ENCODE peak calls at places on chromosomes 4 and X, in seven cellular contexts. X is mammary epithelial cell; B is aorta; K is PC-9; T is CD4-positive, CD25-positive, alpha-beta regulatory T cell; A is uterus; Z is bronchial epithelial cell. I is an unnamed sample. For H3K36me3, the result is how much of the 10 kb centered on the place peaks cover.

GRCh38 chrX:11188664-11189063 is 77.5 kb downstream of the HCCS start:
- DNase-seq in X (peak), B (no peak), K (no peak), T (no peak), A (no peak), Z (peak), I (no peak)

GRCh38 chr4:4333265-4333706 is 43.2 kb downstream of the ZBTB49 start:
- DNase-seq in X (peak), B (no peak), K (peak), T (no peak), A (no peak), Z (no peak), I (peak)

GRCh38 chrX:68146054-68146453 is 287.2 kb downstream of the OPHN1 start:
- DNase-seq in X (peak), B (no peak), K (no peak), T (no peak), A (no peak), Z (peak), I (no peak)

GRCh38 chrX:153669901-153670731 is 3.5 kb downstream of the PNCK start:
- DNase-seq in X (no peak), B (no peak), K (no peak), T (no peak), A (no peak), Z (no peak), I (peak)

GRCh38 chrX:37796805-37797204 is 16.9 kb downstream of the CYBB start:
- DNase-seq in X (no peak), B (peak), K (no peak), T (no peak), A (no peak), Z (no peak), I (no peak)

GRCh38 chrX:24799078-24799477 is 105.4 kb downstream of the POLA1 start:
- DNase-seq in X (no peak), B (no peak), K (no peak), T (no peak), A (no peak), Z (no peak), I (no peak)

GRCh38 chrX:19225906-19226305 is 103.6 kb upstream of the ADGRG2 start:
- DNase-seq in X (no peak), B (no peak), K (peak), T (no peak), A (no peak), Z (peak), I (no peak)

GRCh38 chrX:52574416-52575275 is 57.8 kb upstream of the XAGE1B start:
- DNase-seq in X (peak), B (no peak), K (peak), T (peak), A (no peak), Z (peak), I (no peak)

GRCh38 chr4:187167126-187167525 is 443.5 kb upstream of the FAT1 start:
- DNase-seq in X (no peak), B (no peak), K (no peak), T (no peak), A (no peak), Z (no peak), I (no peak)

GRCh38 chr4:8247047-8247930 is 22.3 kb upstream of the HTRA3 start:
- DNase-seq in X (no peak), B (peak), K (no peak), T (no peak), A (no peak), Z (no peak), I (peak)

GRCh38 chrX:13001961-13002671 is 27.2 kb downstream of the TMSB4X start:
- DNase-seq in X (peak), B (no peak), K (no peak), T (no peak), A (no peak), Z (peak), I (no peak)

GRCh38 chrX:134734343-134735001 is 76.2 kb upstream of the PLAC1 start:
- DNase-seq in X (no peak), B (no peak), K (no peak), T (no peak), A (peak), Z (no peak), I (no peak)

GRCh38 chr4:183729430-183730328 is 70.6 kb downstream of the TRAPPC11 start:
- DNase-seq in X (peak), B (no peak), K (peak), T (no peak), A (no peak), Z (peak), I (no peak)

GRCh38 chr4:60648774-60649173 is 551.4 kb upstream of the ADGRL3 start:
- DNase-seq in X (peak), B (no peak), K (no peak), T (no peak), A (no peak), Z (peak), I (no peak)

GRCh38 chr4:53015681-53016080 is 153.6 kb downstream of the RASL11B start:
- DNase-seq in X (no peak), B (no peak), K (no peak), T (no peak), A (peak), Z (peak), I (no peak)

GRCh38 chrX:109709129-109709631 is 23.9 kb downstream of the ACSL4 start:
- DNase-seq in X (peak), B (no peak), K (peak), T (peak), A (no peak), Z (peak), I (no peak)

GRCh38 chr4:151014521-151015457 is at the start of gene LRBA:
- DNase-seq in X (peak), B (peak), K (peak), T (peak), A (peak), Z (peak), I (peak)

GRCh38 chr4:40506066-40506465 is 123.6 kb downstream of the RBM47 start:
- DNase-seq in X (no peak), B (no peak), K (no peak), T (no peak), A (no peak), Z (peak), I (no peak)

GRCh38 chr4:43089730-43090129 is 197.2 kb downstream of the GRXCR1 start:
- DNase-seq in X (peak), B (peak), K (no peak), T (no peak), A (no peak), Z (peak), I (no peak)

GRCh38 chr4:82823062-82823461 is 24.5 kb upstream of the SCD5 start:
- DNase-seq in X (no peak), B (no peak), K (no peak), T (no peak), A (no peak), Z (peak), I (no peak)

GRCh38 chr4:82820689-82821088 is 22.1 kb upstream of the SCD5 start:
- DNase-seq in X (no peak), B (no peak), K (no peak), T (no peak), A (no peak), Z (no peak), I (no peak)

GRCh38 chr4:82825425-82825824 is 26.8 kb upstream of the SCD5 start:
- DNase-seq in X (no peak), B (no peak), K (no peak), T (no peak), A (no peak), Z (no peak), I (no peak)
- H3K36me3 ChIP-seq in X (half or more), B (under half), K (under half), T (half or more), A (under half), Z (under half), I (under half)

DNA sequence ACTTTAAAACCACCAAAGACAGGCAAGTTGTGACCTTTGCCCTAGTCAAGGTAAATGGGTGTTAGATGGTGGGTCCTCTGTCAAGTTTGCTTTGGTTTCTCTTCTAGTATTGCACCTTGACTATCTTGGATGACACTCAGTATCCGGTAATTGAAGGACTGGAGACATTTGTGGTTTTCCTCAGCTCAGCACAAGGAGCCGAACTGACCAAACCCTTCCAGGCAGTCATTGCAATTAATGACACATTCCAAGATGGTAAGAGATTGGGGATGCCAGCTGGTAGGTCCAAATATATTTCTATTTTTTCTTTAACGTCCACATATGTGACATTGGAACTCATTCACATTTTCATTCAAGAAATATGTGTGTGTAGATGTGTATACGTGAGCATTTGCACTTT is 69.3 kb upstream of the ANXA3 start:
- DNase-seq in X (no peak), B (no peak), K (no peak), T (no peak), A (no peak), Z (no peak), I (no peak)
- H3K36me3 ChIP-seq in X (under half), B (under half), K (under half), T (under half), A (under half), Z (under half), I (under half)

DNA sequence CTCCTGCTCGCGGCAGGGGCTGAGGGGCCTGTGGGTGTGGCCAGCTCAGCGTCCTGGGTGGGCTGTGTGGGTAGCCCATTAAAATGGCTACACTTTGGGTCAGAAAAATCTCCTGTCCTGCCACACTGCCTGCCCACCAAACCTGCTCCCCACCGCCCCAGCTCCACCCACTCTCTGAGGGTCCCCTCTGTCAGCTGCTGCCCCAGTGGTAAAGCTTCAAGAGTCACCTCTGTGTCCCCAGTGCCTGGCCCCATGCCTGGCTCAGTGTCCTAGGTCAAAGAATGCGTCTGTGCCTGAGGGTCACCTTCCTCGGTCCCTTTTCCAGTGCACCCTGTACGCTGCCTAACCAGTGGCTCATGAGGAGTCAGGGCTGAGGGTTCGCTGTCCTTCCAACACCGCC is 24.9 kb upstream of the TADA2B start:
- DNase-seq in X (no peak), B (peak), K (no peak), T (no peak), A (no peak), Z (no peak), I (no peak)
- H3K36me3 ChIP-seq in X (under half), B (under half), K (under half), T (half or more), A (under half), Z (under half), I (under half)

DNA sequence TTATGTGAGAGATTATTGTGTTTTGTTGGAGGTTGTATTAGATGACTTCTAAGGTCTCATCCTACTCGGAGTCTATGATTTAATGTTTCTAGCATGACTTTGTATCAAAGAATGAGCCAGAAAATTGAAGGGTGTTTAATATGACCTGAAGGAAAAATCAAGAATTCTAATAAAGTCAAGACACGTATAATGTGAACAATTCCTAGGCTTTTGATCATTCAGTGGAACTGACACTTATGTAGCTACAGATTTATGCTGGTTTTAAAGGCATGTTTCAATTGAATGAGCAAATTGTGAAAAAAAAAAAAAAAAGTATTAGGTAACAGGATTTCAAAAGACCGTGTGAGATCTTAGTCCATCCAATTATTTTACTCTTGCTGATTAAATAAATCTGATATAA is 64.9 kb downstream of the GRID2 start:
- DNase-seq in X (no peak), B (no peak), K (no peak), T (no peak), A (no peak), Z (no peak), I (no peak)
- H3K36me3 ChIP-seq in X (under half), B (under half), K (under half), T (under half), A (under half), Z (under half), I (under half)

GRCh38 chrX:9861711-9862110 is 75.5 kb downstream of the SHROOM2 start:
- DNase-seq in X (no peak), B (no peak), K (no peak), T (no peak), A (no peak), Z (no peak), I (no peak)

GRCh38 chrX:9862525-9862924 is 76.3 kb downstream of the SHROOM2 start:
- DNase-seq in X (no peak), B (no peak), K (peak), T (no peak), A (no peak), Z (no peak), I (no peak)

GRCh38 chrX:9859711-9860555 is 73.7 kb downstream of the SHROOM2 start:
- DNase-seq in X (no peak), B (no peak), K (no peak), T (no peak), A (no peak), Z (peak), I (no peak)

GRCh38 chrX:9862953-9863352 is 76.7 kb downstream of the SHROOM2 start:
- DNase-seq in X (no peak), B (no peak), K (no peak), T (no peak), A (no peak), Z (no peak), I (no peak)

DNA sequence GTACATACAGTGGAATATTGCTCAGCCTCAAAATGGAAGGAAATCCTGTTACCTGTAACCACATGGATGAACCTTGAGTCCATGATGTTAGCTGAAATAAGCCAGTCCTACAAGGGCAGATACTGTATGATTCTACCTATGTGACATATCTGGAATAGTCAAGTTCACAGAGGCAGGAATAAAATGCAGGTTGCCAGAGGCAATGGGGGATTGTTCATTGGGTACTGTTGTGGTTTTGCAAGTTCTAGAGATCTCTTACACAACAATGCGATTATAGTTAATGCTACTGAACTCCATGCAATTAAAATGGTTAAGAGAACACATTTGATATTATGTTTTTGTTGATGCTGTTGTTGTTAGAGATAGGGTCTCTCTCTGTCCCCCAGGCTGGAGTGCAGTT is 74.6 kb downstream of the SHROOM2 start:
- DNase-seq in X (peak), B (no peak), K (no peak), T (no peak), A (no peak), Z (peak), I (no peak)
- H3K36me3 ChIP-seq in X (under half), B (under half), K (under half), T (under half), A (under half), Z (under half), I (under half)

DNA sequence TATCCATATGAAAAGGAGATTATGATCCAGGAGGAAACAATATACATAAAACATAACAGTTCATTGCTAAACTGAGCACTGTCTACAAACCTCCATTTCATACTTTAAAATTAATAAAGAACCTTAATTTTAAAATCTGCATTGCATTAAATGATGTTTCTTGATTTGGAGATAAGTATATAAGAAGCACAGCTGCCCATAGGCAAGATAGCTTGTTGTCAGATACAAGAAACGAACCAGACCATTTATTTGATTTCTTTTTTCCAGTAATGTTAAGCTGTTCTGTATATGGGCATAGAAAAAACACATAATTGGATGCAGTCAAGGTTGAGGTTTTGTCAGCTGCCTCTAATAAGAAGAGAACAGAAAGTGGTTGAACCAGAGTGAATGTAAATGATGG is 6.4 kb downstream of the GUF1 start:
- DNase-seq in X (no peak), B (no peak), K (no peak), T (no peak), A (no peak), Z (no peak), I (no peak)
- H3K36me3 ChIP-seq in X (under half), B (under half), K (under half), T (half or more), A (under half), Z (under half), I (under half)

GRCh38 chr4:1989533-1990347 is 19.0 kb downstream of the NELFA start:
- DNase-seq in X (no peak), B (no peak), K (no peak), T (no peak), A (no peak), Z (no peak), I (no peak)
- H3K36me3 ChIP-seq in X (under half), B (under half), K (under half), T (under half), A (under half), Z (under half), I (under half)

GRCh38 chr4:169000315-169000714 is 9.7 kb downstream of the CBR4 start:
- DNase-seq in X (no peak), B (no peak), K (no peak), T (no peak), A (no peak), Z (no peak), I (no peak)

GRCh38 chr4:168999836-169000235 is 10.2 kb downstream of the CBR4 start:
- DNase-seq in X (no peak), B (no peak), K (no peak), T (no peak), A (no peak), Z (peak), I (no peak)

GRCh38 chr4:168995537-168996295 is 14.3 kb downstream of the CBR4 start:
- DNase-seq in X (peak), B (no peak), K (peak), T (no peak), A (no peak), Z (peak), I (no peak)

GRCh38 chr4:168994961-168995360 is 15.1 kb downstream of the CBR4 start:
- DNase-seq in X (no peak), B (no peak), K (no peak), T (no peak), A (no peak), Z (no peak), I (no peak)

GRCh38 chr4:168998596-168998995 is 11.5 kb downstream of the CBR4 start:
- DNase-seq in X (no peak), B (no peak), K (no peak), T (no peak), A (no peak), Z (no peak), I (no peak)
- H3K36me3 ChIP-seq in X (under half), B (under half), K (under half), T (under half), A (under half), Z (under half), I (under half)

I was measured in kidney.